ENCODE peak calls at places on chromosomes 2 and 18, in nine cellular contexts. S is kidney epithelial cell; U is right atrium auricular region; V is CD4-positive, alpha-beta T cell; L is fibroblast of the aortic adventitia; W is HL-60; J is MM.1S; A is osteocyte; X is lower lobe of right lung. Y is an unnamed sample.

GRCh38 chr2:199100326-199101110 is 357.2 kb downstream of the SATB2 start:
- DNase-seq in J (no peak), W (no peak), A (no peak), L (peak), S (no peak), X (no peak), V (no peak), U (no peak), Y (no peak)

GRCh38 chr2:72081450-72081849 is 66.2 kb downstream of the CYP26B1 start:
- DNase-seq in V (no peak), U (no peak), X (no peak), L (peak), S (no peak), W (no peak), J (no peak), A (no peak), Y (peak)

GRCh38 chr2:193868833-193869232 is 1674.1 kb upstream of the TMEFF2 start:
- DNase-seq in V (no peak), S (peak), A (no peak), J (no peak), U (no peak), X (no peak), W (no peak), L (no peak), Y (no peak)

GRCh38 chr2:99880148-99880983 is 262.0 kb downstream of the AFF3 start:
- DNase-seq in V (no peak), X (no peak), A (no peak), U (no peak), S (peak), L (no peak), W (no peak), J (no peak), Y (no peak)

GRCh38 chr18:21366896-21367295 is 124.9 kb downstream of the GREB1L start:
- DNase-seq in S (no peak), W (no peak), X (no peak), J (no peak), V (no peak), A (no peak), U (no peak), L (no peak), Y (no peak)

GRCh38 chr18:10455726-10456453 is 1.5 kb downstream of the APCDD1 start:
- DNase-seq in S (no peak), J (no peak), L (no peak), V (no peak), X (no peak), U (no peak), W (no peak), A (no peak), Y (no peak)

GRCh38 chr18:23743733-23744333 is 54.6 kb downstream of the LAMA3 start:
- DNase-seq in J (no peak), S (no peak), W (no peak), A (no peak), L (no peak), V (no peak), X (no peak), U (no peak), Y (no peak)

GRCh38 chr2:223633656-223634055 is 31.5 kb upstream of the SCG2 start:
- DNase-seq in U (no peak), X (no peak), A (no peak), V (no peak), L (no peak), J (no peak), W (no peak), S (no peak), Y (no peak)

GRCh38 chr2:36489296-36489695 is 108.7 kb downstream of the FEZ2 start:
- DNase-seq in L (peak), U (no peak), S (no peak), A (no peak), J (no peak), V (no peak), W (no peak), X (no peak), Y (no peak)

GRCh38 chr2:241514545-241514944 is 6.2 kb upstream of the STK25 start:
- DNase-seq in U (no peak), X (no peak), W (no peak), L (no peak), A (no peak), V (no peak), S (no peak), J (no peak), Y (no peak)

GRCh38 chr2:83054751-83055150 is 1404.3 kb downstream of the SUCLG1 start:
- DNase-seq in X (no peak), S (no peak), A (no peak), W (no peak), J (no peak), U (no peak), V (no peak), L (no peak), Y (no peak)

GRCh38 chr2:96811916-96812315 is 4.2 kb upstream of the CNNM3 start:
- DNase-seq in J (no peak), U (peak), V (no peak), S (no peak), W (no peak), L (peak), A (no peak), X (no peak), Y (no peak)

GRCh38 chr18:56541340-56541739 is 97.1 kb downstream of the TXNL1 start:
- DNase-seq in S (no peak), U (no peak), A (no peak), V (no peak), X (no peak), J (peak), L (no peak), W (no peak), Y (no peak)

GRCh38 chr18:56541790-56542189 is 96.6 kb downstream of the TXNL1 start:
- DNase-seq in S (no peak), W (peak), X (no peak), L (no peak), U (no peak), V (no peak), J (peak), A (no peak), Y (no peak)

GRCh38 chr18:56545539-56545938 is 92.9 kb downstream of the TXNL1 start:
- DNase-seq in W (no peak), S (no peak), L (no peak), V (no peak), X (no peak), J (no peak), U (no peak), A (no peak), Y (no peak)

GRCh38 chr18:56538756-56539155 is 99.6 kb downstream of the TXNL1 start:
- DNase-seq in A (no peak), J (no peak), V (no peak), S (no peak), U (no peak), X (no peak), W (no peak), L (no peak), Y (no peak)

GRCh38 chr18:56542488-56542887 is 95.9 kb downstream of the TXNL1 start:
- DNase-seq in W (peak), A (no peak), J (no peak), V (no peak), L (no peak), X (no peak), S (no peak), U (no peak), Y (no peak)
- TF ChIP-seq CTCF in W (no peak), A (no peak), J (no peak), V (no peak), L (no peak), X (no peak), S (no peak), U (no peak), Y (no peak)

GRCh38 chr2:135819211-135819610 is 17.8 kb downstream of the LCT start:
- DNase-seq in S (no peak), W (peak), V (no peak), U (no peak), A (no peak), X (no peak), L (peak), J (no peak), Y (no peak)
- TF ChIP-seq CTCF in S (peak), W (peak), V (peak), U (no peak), A (peak), X (no peak), L (peak), J (peak), Y (peak)

GRCh38 chr18:61582205-61582710 is 249.0 kb downstream of the CDH20 start:
- DNase-seq in S (no peak), W (no peak), V (no peak), J (no peak), U (peak), X (no peak), L (peak), A (no peak), Y (no peak)
- TF ChIP-seq CTCF in S (no peak), W (no peak), V (peak), J (no peak), U (no peak), X (no peak), L (no peak), A (no peak), Y (no peak)

GRCh38 chr2:139885921-139886498 is 1105.8 kb upstream of the NXPH2 start:
- DNase-seq in S (no peak), U (no peak), L (no peak), V (no peak), W (peak), J (no peak), X (no peak), A (no peak), Y (no peak)
- TF ChIP-seq CTCF in S (no peak), U (no peak), L (no peak), V (no peak), W (no peak), J (no peak), X (no peak), A (no peak), Y (no peak)

GRCh38 chr2:46459694-46460093 is 19.7 kb upstream of the TMEM247 start:
- DNase-seq in L (no peak), V (no peak), J (no peak), U (no peak), S (no peak), X (no peak), W (no peak), A (no peak), Y (no peak)

GRCh38 chr2:46462936-46463335 is 16.4 kb upstream of the TMEM247 start:
- DNase-seq in U (no peak), X (no peak), S (no peak), V (no peak), W (no peak), L (peak), J (no peak), A (no peak), Y (no peak)

GRCh38 chr2:46460241-46460921 is 19.0 kb upstream of the TMEM247 start:
- DNase-seq in S (no peak), A (peak), J (no peak), V (no peak), W (no peak), X (no peak), U (peak), L (no peak), Y (no peak)

GRCh38 chr2:46460991-46461715 is 18.2 kb upstream of the TMEM247 start:
- DNase-seq in V (peak), U (peak), W (peak), X (peak), L (peak), S (no peak), J (peak), A (peak), Y (peak)

DNA sequence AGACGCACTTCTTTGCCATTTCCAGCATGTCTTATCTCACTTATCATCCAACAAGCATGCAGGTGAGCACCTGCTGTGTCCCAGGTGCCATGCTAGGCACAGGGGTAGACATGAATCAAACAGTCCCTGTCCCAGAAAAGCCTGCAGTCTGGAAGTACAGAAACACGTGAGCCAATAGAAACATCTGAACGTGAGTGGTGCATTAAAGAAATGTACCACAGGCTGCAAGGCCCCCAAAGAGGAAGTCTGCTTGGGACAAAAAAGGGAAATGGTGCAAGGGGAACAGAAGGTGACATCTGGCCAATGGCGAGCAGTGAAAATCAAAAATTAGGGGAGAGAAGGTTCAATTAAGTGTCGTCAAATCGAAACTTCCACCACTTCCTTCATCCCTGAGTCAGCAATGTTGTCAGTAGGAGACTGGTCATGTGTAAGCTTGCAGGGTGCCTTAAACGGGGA is 17.6 kb upstream of the TMEM247 start:
- DNase-seq in W (peak), X (no peak), J (peak), S (no peak), V (no peak), A (peak), U (no peak), L (no peak), Y (no peak)
- TF ChIP-seq CTCF in W (no peak), X (no peak), J (no peak), S (no peak), V (peak), A (no peak), U (no peak), L (no peak), Y (peak)

GRCh38 chr2:145598434-145598833 is 1078.5 kb upstream of the ZEB2 start:
- DNase-seq in W (no peak), V (no peak), S (no peak), A (no peak), J (no peak), L (peak), X (no peak), U (no peak), Y (no peak)

GRCh38 chr2:145599761-145600160 is 1079.8 kb upstream of the ZEB2 start:
- DNase-seq in V (no peak), A (no peak), W (no peak), S (no peak), U (no peak), L (peak), J (no peak), X (no peak), Y (no peak)

GRCh38 chr2:145595296-145595695 is 1075.4 kb upstream of the ZEB2 start:
- DNase-seq in J (no peak), V (no peak), S (peak), X (no peak), U (no peak), W (no peak), A (no peak), L (peak), Y (no peak)

GRCh38 chr2:145597011-145597410 is 1077.1 kb upstream of the ZEB2 start:
- DNase-seq in A (no peak), X (no peak), L (no peak), U (no peak), J (no peak), S (no peak), V (no peak), W (no peak), Y (no peak)

GRCh38 chr2:145597809-145598208 is 1077.9 kb upstream of the ZEB2 start:
- DNase-seq in S (no peak), U (no peak), A (no peak), L (peak), J (no peak), W (no peak), X (no peak), V (no peak), Y (no peak)
- TF ChIP-seq CTCF in S (no peak), U (no peak), A (no peak), L (no peak), J (no peak), W (no peak), X (no peak), V (no peak), Y (no peak)

GRCh38 chr2:225040862-225041209 is 1.4 kb downstream of the DOCK10 start:
- DNase-seq in L (no peak), S (no peak), W (no peak), X (no peak), J (peak), U (no peak), A (no peak), V (no peak), Y (no peak)

GRCh38 chr2:225038076-225038571 is 4.1 kb downstream of the DOCK10 start:
- DNase-seq in A (no peak), U (no peak), V (no peak), S (no peak), W (no peak), L (no peak), J (no peak), X (no peak), Y (no peak)

GRCh38 chr2:225042800-225043167 is 516 bp upstream of the DOCK10 start:
- DNase-seq in U (no peak), X (no peak), L (no peak), S (no peak), J (no peak), A (no peak), W (no peak), V (no peak), Y (no peak)

GRCh38 chr2:225041871-225042799 is at the start of gene DOCK10:
- DNase-seq in L (peak), J (peak), V (peak), A (no peak), S (no peak), W (peak), U (no peak), X (peak), Y (peak)

GRCh38 chr2:225041210-225041870 is 928 bp downstream of the DOCK10 start:
- DNase-seq in A (no peak), V (peak), S (peak), J (peak), L (peak), X (peak), U (no peak), W (peak), Y (no peak)
- TF ChIP-seq CTCF in A (no peak), V (no peak), S (no peak), J (no peak), L (no peak), X (no peak), U (no peak), W (no peak), Y (no peak)